ENCODE peak calls at places on chromosomes 7 and 10, in five cellular contexts. One of them, this sample, is unnamed.

GRCh38 chr10:47165711-47166404 is 134.1 kb upstream of the GDF10 start:
- DNase-seq in A549: no peak
- DNase-seq in GM23338: no peak
- DNase-seq in IMR-90: peak
- DNase-seq in AG09309: no peak
- DNase-seq in this sample: peak

GRCh38 chr10:21572578-21572977 is 38.5 kb downstream of the MLLT10 start:
- DNase-seq in AG09309: no peak
- DNase-seq in GM23338: no peak
- DNase-seq in IMR-90: peak
- DNase-seq in A549: no peak
- DNase-seq in this sample: peak

GRCh38 chr10:110216942-110217341 is 9.5 kb downstream of the MXI1 start:
- DNase-seq in IMR-90: no peak
- DNase-seq in A549: no peak
- DNase-seq in AG09309: no peak
- DNase-seq in GM23338: no peak
- DNase-seq in this sample: no peak

GRCh38 chr7:34759477-34760125 is 101.6 kb downstream of the NPSR1 start:
- DNase-seq in A549: peak
- DNase-seq in IMR-90: peak
- DNase-seq in AG09309: peak
- DNase-seq in GM23338: peak
- DNase-seq in this sample: no peak

GRCh38 chr7:113198226-113198625 is 79.9 kb upstream of the SMIM30 start:
- DNase-seq in AG09309: no peak
- DNase-seq in A549: no peak
- DNase-seq in IMR-90: no peak
- DNase-seq in GM23338: no peak
- DNase-seq in this sample: no peak

GRCh38 chr10:60646966-60647796 is 131.1 kb upstream of the CDK1 start:
- DNase-seq in AG09309: peak
- DNase-seq in GM23338: peak
- DNase-seq in IMR-90: peak
- DNase-seq in A549: peak
- DNase-seq in this sample: peak

GRCh38 chr7:135664046-135664589 is 1.8 kb downstream of the STMP1 start:
- DNase-seq in A549: no peak
- DNase-seq in AG09309: no peak
- DNase-seq in IMR-90: peak
- DNase-seq in GM23338: no peak
- DNase-seq in this sample: no peak

GRCh38 chr10:73413108-73413527 is 740 bp downstream of the ANXA7 start:
- DNase-seq in GM23338: peak
- DNase-seq in A549: peak
- DNase-seq in IMR-90: no peak
- DNase-seq in AG09309: no peak
- DNase-seq in this sample: no peak

GRCh38 chr10:36802523-36803153 is 322.8 kb upstream of the ANKRD30A start:
- DNase-seq in IMR-90: peak
- DNase-seq in A549: no peak
- DNase-seq in AG09309: no peak
- DNase-seq in GM23338: no peak
- DNase-seq in this sample: no peak

GRCh38 chr10:58666024-58666423 is 153.4 kb downstream of the BICC1 start:
- DNase-seq in GM23338: no peak
- DNase-seq in IMR-90: no peak
- DNase-seq in A549: no peak
- DNase-seq in AG09309: no peak
- DNase-seq in this sample: no peak

GRCh38 chr10:72638586-72639440 is 12.9 kb upstream of the MICU1 start:
- DNase-seq in A549: peak
- DNase-seq in AG09309: no peak
- DNase-seq in IMR-90: no peak
- DNase-seq in GM23338: no peak
- DNase-seq in this sample: no peak

GRCh38 chr7:16936626-16937422 is 55.0 kb upstream of the AGR3 start:
- DNase-seq in AG09309: no peak
- DNase-seq in IMR-90: no peak
- DNase-seq in GM23338: no peak
- DNase-seq in A549: no peak
- DNase-seq in this sample: no peak

GRCh38 chr7:43248961-43249807 is 136.7 kb downstream of the HECW1 start:
- DNase-seq in AG09309: no peak
- DNase-seq in GM23338: no peak
- DNase-seq in A549: peak
- DNase-seq in IMR-90: peak
- DNase-seq in this sample: peak

GRCh38 chr10:105586451-105587098 is 945.5 kb downstream of the SORCS3 start:
- DNase-seq in AG09309: no peak
- DNase-seq in A549: no peak
- DNase-seq in GM23338: peak
- DNase-seq in IMR-90: peak
- DNase-seq in this sample: no peak

GRCh38 chr7:18890885-18891621 is 226.4 kb downstream of the TWIST1 start:
- DNase-seq in AG09309: no peak
- DNase-seq in GM23338: no peak
- DNase-seq in A549: no peak
- DNase-seq in IMR-90: peak
- DNase-seq in this sample: no peak

GRCh38 chr7:74474271-74474865 is 20.7 kb downstream of the GTF2IRD1 start:
- DNase-seq in GM23338: no peak
- DNase-seq in A549: no peak
- DNase-seq in IMR-90: peak
- DNase-seq in AG09309: no peak
- DNase-seq in this sample: no peak

GRCh38 chr7:35848728-35849127 is 47.9 kb downstream of the SEPTIN7 start:
- DNase-seq in AG09309: no peak
- DNase-seq in A549: no peak
- DNase-seq in GM23338: no peak
- DNase-seq in IMR-90: no peak
- DNase-seq in this sample: no peak

GRCh38 chr10:68137174-68137573 is 27.9 kb downstream of the MYPN start:
- DNase-seq in IMR-90: peak
- DNase-seq in A549: no peak
- DNase-seq in AG09309: peak
- DNase-seq in GM23338: no peak
- DNase-seq in this sample: no peak

DNA sequence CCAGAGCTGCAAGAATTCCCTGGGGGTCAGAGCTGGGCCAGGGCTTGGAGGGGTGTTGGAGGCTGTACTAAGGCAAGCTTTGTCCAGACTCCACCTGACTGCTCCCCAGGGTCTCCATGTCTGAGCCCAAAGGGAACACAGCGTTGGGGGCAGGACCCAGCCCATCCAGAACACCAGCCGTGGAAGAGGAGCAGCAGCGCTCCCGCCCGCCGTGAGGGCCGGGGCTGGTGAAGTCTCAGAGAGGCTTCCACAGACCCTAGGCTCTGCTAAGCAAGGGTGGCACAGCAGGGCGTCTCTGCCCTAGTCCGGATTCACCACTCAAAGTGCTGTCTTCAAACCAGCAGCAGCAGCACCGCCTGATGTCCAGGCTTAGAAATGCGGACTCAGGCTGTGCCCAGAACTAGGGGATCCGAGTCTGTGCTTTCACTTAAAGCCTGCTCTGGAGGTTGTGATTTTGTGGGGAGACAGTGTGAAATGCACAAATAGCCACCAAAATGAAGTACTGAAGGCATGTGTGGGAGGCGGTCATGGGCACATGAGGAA is 16.7 kb upstream of the AQP1 start:
- DNase-seq in IMR-90: no peak
- DNase-seq in A549: no peak
- DNase-seq in AG09309: no peak
- DNase-seq in GM23338: peak
- DNase-seq in this sample: no peak
- TF ChIP-seq CTCF in IMR-90: no peak
- TF ChIP-seq CTCF in A549: no peak
- TF ChIP-seq CTCF in AG09309: peak
- TF ChIP-seq CTCF in GM23338: peak
- TF ChIP-seq CTCF in this sample: peak

GRCh38 chr7:131222171-131222570 is 105.5 kb upstream of the MKLN1 start:
- DNase-seq in AG09309: no peak
- DNase-seq in IMR-90: no peak
- DNase-seq in GM23338: no peak
- DNase-seq in A549: no peak
- DNase-seq in this sample: no peak
- TF ChIP-seq CTCF in AG09309: peak
- TF ChIP-seq CTCF in IMR-90: peak
- TF ChIP-seq CTCF in GM23338: no peak
- TF ChIP-seq CTCF in A549: no peak
- TF ChIP-seq CTCF in this sample: no peak

DNA sequence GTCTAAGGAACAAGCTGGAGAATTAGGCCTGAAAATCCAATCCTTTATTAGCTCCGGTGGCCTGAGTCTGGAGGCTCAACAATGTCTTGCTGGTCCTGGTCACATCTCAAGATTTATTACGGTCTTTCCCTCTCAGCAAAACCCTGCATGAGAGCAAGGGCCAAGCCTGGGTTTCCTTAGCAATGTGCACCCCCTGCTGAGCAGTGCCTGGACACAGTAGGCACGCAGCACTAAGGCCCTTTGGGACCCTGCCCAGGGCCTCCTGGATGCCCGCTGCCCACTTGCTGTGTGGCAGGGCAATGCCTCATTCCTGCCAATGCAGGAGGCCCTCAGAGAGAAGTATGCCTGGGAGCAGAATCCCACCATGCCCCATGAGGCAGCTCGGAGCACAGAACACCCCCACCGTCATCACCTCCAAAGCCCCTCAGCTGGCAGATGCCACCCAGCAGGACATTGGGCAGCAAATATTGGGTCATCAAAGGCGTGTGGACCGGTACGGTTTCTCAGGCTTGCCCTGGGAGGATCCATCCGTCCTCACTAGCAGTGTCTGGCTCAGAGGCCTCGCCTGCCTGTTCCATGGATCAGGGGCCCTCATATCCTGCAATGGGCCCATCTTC is 156.4 kb downstream of the OAT start:
- DNase-seq in AG09309: no peak
- DNase-seq in IMR-90: no peak
- DNase-seq in GM23338: no peak
- DNase-seq in A549: no peak
- DNase-seq in this sample: no peak
- TF ChIP-seq CTCF in AG09309: no peak
- TF ChIP-seq CTCF in IMR-90: no peak
- TF ChIP-seq CTCF in GM23338: no peak
- TF ChIP-seq CTCF in A549: no peak
- TF ChIP-seq CTCF in this sample: no peak

GRCh38 chr10:3180361-3180760 is 7.8 kb upstream of the PITRM1 start:
- DNase-seq in A549: no peak
- DNase-seq in GM23338: peak
- DNase-seq in IMR-90: no peak
- DNase-seq in AG09309: no peak
- DNase-seq in this sample: no peak

GRCh38 chr10:3173173-3173878 is 744 bp upstream of the PITRM1 start:
- DNase-seq in GM23338: peak
- DNase-seq in IMR-90: no peak
- DNase-seq in A549: peak
- DNase-seq in AG09309: no peak
- DNase-seq in this sample: no peak

GRCh38 chr10:3172446-3173172 is at the start of gene PITRM1:
- DNase-seq in IMR-90: peak
- DNase-seq in GM23338: peak
- DNase-seq in A549: peak
- DNase-seq in AG09309: peak
- DNase-seq in this sample: peak

GRCh38 chr10:3179174-3179573 is 6.6 kb upstream of the PITRM1 start:
- DNase-seq in GM23338: no peak
- DNase-seq in A549: no peak
- DNase-seq in AG09309: no peak
- DNase-seq in IMR-90: peak
- DNase-seq in this sample: no peak

DNA sequence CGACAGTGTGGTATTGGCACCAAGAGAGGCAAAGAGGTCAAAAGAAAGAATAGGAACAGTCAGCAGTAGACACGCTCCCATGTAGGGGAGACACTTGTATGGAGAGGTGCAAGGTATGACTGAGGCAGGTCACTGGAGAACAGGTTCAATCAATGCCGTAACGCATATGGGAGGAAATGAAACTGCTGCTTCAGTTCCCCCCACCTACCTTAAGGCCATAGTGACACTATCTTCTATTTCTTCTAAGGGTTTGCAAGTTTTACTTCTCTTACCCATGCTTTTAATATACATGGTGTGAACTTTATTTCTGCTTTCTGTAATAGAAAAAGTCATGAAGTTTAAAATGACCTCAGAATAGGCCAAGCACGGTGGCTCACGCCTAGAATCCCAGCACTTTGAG is 5.5 kb upstream of the PITRM1 start:
- DNase-seq in GM23338: no peak
- DNase-seq in A549: no peak
- DNase-seq in IMR-90: no peak
- DNase-seq in AG09309: no peak
- DNase-seq in this sample: no peak
- TF ChIP-seq CTCF in GM23338: no peak
- TF ChIP-seq CTCF in A549: no peak
- TF ChIP-seq CTCF in IMR-90: no peak
- TF ChIP-seq CTCF in AG09309: no peak
- TF ChIP-seq CTCF in this sample: no peak

GRCh38 chr10:5089869-5090268 is 4.3 kb upstream of the AKR1C3 start:
- DNase-seq in GM23338: peak
- DNase-seq in IMR-90: peak
- DNase-seq in AG09309: no peak
- DNase-seq in A549: peak
- DNase-seq in this sample: no peak
- TF ChIP-seq CTCF in GM23338: peak
- TF ChIP-seq CTCF in IMR-90: peak
- TF ChIP-seq CTCF in AG09309: peak
- TF ChIP-seq CTCF in A549: no peak
- TF ChIP-seq CTCF in this sample: peak

GRCh38 chr7:140421521-140421920 is 17.7 kb downstream of the RAB19 start:
- DNase-seq in GM23338: no peak
- DNase-seq in IMR-90: no peak
- DNase-seq in A549: no peak
- DNase-seq in AG09309: no peak
- DNase-seq in this sample: no peak
- TF ChIP-seq CTCF in GM23338: no peak
- TF ChIP-seq CTCF in IMR-90: no peak
- TF ChIP-seq CTCF in A549: no peak
- TF ChIP-seq CTCF in AG09309: no peak
- TF ChIP-seq CTCF in this sample: no peak

DNA sequence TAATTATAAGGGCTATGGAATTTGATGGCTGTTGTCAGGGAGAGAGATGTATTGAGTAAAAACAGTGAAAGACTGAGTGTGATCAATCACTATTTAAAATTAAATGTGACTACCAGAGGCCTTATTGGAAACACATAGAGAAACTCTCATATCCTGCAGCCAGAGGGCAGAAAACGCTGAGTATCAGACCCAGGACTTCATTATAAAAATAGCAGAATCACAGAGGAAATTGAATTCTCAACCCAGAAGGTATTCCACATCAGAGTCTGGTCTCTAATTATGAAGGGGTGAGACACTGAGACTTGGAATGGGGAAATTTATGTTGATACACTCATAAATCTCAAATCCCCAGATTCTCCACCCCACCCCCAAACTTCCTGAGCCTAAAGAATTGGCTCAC is 69.5 kb upstream of the IL6 start:
- DNase-seq in IMR-90: no peak
- DNase-seq in GM23338: no peak
- DNase-seq in A549: no peak
- DNase-seq in AG09309: no peak
- DNase-seq in this sample: no peak
- TF ChIP-seq CTCF in IMR-90: peak
- TF ChIP-seq CTCF in GM23338: peak
- TF ChIP-seq CTCF in A549: no peak
- TF ChIP-seq CTCF in AG09309: peak
- TF ChIP-seq CTCF in this sample: no peak